ENCODE peak calls at places on chromosomes 3 and 15, in nine cellular contexts. Q is IMR-90, G is SJSA1, O is pancreas, U is Peyer's patch, X is esophagus muscularis mucosa, S is neural progenitor cell, D is Panc1, I is GM12878. K is an unnamed sample.

GRCh38 chr3:17579289-17580031 is 163.0 kb downstream of the TBC1D5 start:
- DNase-seq in I (peak; percentile 60), G (no peak), D (no peak), O (no peak), U (no peak), X (no peak), S (no peak), Q (peak; percentile 10), K (no peak)

GRCh38 chr3:195123196-195123805 is 147.7 kb downstream of the XXYLT1 start:
- DNase-seq in S (peak; percentile 39), O (no peak), G (no peak), D (no peak), I (no peak), Q (peak; percentile 32), X (no peak), U (no peak), K (no peak)

GRCh38 chr3:12369598-12369997 is 80.7 kb downstream of the PPARG start:
- DNase-seq in G (no peak), I (no peak), Q (no peak), S (no peak), D (no peak), U (no peak), X (no peak), O (no peak), K (no peak)

GRCh38 chr3:50620846-50621245 is 3.9 kb downstream of the MAPKAPK3 start:
- DNase-seq in Q (no peak), I (no peak), S (no peak), D (no peak), O (no peak), G (no peak), X (no peak), U (no peak), K (no peak)

GRCh38 chr15:49215768-49216739 is 46.0 kb downstream of the GALK2 start:
- DNase-seq in D (no peak), U (no peak), G (no peak), O (peak; percentile 25), Q (no peak), S (peak; percentile 44), I (peak; percentile 38), X (no peak), K (no peak)

GRCh38 chr3:161649900-161650484 is 153.4 kb downstream of the OTOL1 start:
- DNase-seq in O (no peak), S (no peak), I (no peak), X (no peak), U (no peak), G (no peak), Q (no peak), D (no peak), K (no peak)

GRCh38 chr3:177598110-177598833 is 401.0 kb upstream of the TBL1XR1 start:
- DNase-seq in U (no peak), X (no peak), O (no peak), Q (no peak), D (no peak), G (no peak), I (no peak), S (no peak), K (no peak)

GRCh38 chr3:119597548-119598288 is at the start of gene PLA1A:
- DNase-seq in X (no peak), G (peak; percentile 25), S (no peak), Q (no peak), D (no peak), I (no peak), O (no peak), U (no peak), K (no peak)

GRCh38 chr3:191774485-191774884 is 313.5 kb downstream of the PYDC2 start:
- DNase-seq in Q (no peak), D (no peak), O (no peak), X (no peak), U (no peak), S (no peak), I (no peak), G (no peak), K (no peak)

GRCh38 chr15:78264304-78265136 is at the start of gene DNAJA4:
- DNase-seq in S (peak; percentile 17), G (no peak), I (no peak), O (peak; percentile 45), D (no peak), Q (no peak), U (peak; percentile 53), X (no peak), K (peak; percentile 73)

GRCh38 chr15:92907880-92908279 is 7.8 kb downstream of the CHD2 start:
- DNase-seq in S (no peak), U (no peak), G (peak; percentile 84), X (no peak), I (no peak), O (no peak), D (no peak), Q (peak; percentile 90), K (no peak)

GRCh38 chr3:53169045-53169831 is 8.2 kb downstream of the PRKCD start:
- DNase-seq in Q (no peak), D (no peak), X (no peak), I (no peak), S (peak; percentile 71), O (no peak), G (no peak), U (no peak), K (no peak)

GRCh38 chr3:13192471-13193213 is 119.4 kb upstream of the IQSEC1 start:
- DNase-seq in X (no peak), Q (peak; percentile 6), O (no peak), G (no peak), D (no peak), U (no peak), S (peak; percentile 60), I (no peak), K (no peak)

GRCh38 chr3:29949131-29949530 is 657.3 kb upstream of the TGFBR2 start:
- DNase-seq in O (no peak), D (no peak), S (no peak), Q (peak; percentile 35), U (no peak), G (peak; percentile 21), I (no peak), X (no peak), K (no peak)

GRCh38 chr3:118782755-118783202 is 251.9 kb downstream of the IGSF11 start:
- DNase-seq in S (no peak), O (no peak), D (no peak), U (no peak), X (no peak), Q (no peak), I (peak; percentile 90), G (no peak), K (no peak)

GRCh38 chr3:65677486-65677885 is 361.2 kb downstream of the MAGI1 start:
- DNase-seq in S (no peak), O (no peak), Q (no peak), U (no peak), X (peak; percentile 62), G (no peak), D (no peak), I (no peak), K (no peak)

GRCh38 chr3:128360705-128361271 is 105.9 kb downstream of the DNAJB8 start:
- DNase-seq in I (no peak), X (no peak), S (no peak), D (no peak), O (no peak), G (peak; percentile 5), Q (no peak), U (no peak), K (no peak)

GRCh38 chr3:48630833-48631232 is 4.4 kb downstream of the SLC26A6 start:
- DNase-seq in X (no peak), D (no peak), O (no peak), I (no peak), G (no peak), S (no peak), Q (no peak), U (no peak), K (no peak)

GRCh38 chr3:38099518-38099917 is 37.4 kb downstream of the ACAA1 start:
- DNase-seq in I (no peak), G (no peak), D (no peak), O (no peak), U (no peak), Q (no peak), S (peak; percentile 72), X (no peak), K (no peak)

DNA sequence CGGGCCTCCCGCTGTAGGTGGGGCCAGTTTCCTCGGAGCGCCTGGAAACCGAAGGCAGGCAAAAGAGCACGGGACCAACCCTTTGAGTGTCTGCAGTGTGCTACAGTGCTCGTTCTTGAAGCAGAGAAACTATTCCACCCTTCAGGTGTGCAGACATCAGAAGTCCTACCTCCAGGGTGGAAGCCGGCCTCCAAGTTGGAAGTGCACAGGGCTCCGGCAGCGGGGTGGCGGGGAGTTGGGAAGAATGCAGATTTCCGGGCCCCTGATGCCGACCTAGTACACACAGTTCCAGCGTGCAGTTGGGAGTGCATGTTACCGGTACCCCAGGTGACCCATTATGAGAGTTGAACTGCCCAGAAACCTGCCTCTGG is 3.0 kb downstream of the KLF13 start:
- DNase-seq in U (no peak), G (no peak), D (no peak), X (no peak), Q (no peak), O (no peak), S (no peak), I (no peak), K (no peak)
- H3K4me1 ChIP-seq in U (no peaks in the 10 kb centered on the region), G (peaks cover 34% of the 10 kb centered on the region), D (peaks cover 21% of the 10 kb centered on the region), X (peaks cover 71% of the 10 kb centered on the region), Q (peaks cover 7% of the 10 kb centered on the region), O (no peaks in the 10 kb centered on the region), S (peaks cover 6% of the 10 kb centered on the region), I (peaks cover 44% of the 10 kb centered on the region), K (peaks cover 66% of the 10 kb centered on the region)

GRCh38 chr3:81516042-81516441 is 245.4 kb downstream of the GBE1 start:
- DNase-seq in O (no peak), X (no peak), S (no peak), U (no peak), G (no peak), I (no peak), Q (peak; percentile 6), D (no peak), K (no peak)

DNA sequence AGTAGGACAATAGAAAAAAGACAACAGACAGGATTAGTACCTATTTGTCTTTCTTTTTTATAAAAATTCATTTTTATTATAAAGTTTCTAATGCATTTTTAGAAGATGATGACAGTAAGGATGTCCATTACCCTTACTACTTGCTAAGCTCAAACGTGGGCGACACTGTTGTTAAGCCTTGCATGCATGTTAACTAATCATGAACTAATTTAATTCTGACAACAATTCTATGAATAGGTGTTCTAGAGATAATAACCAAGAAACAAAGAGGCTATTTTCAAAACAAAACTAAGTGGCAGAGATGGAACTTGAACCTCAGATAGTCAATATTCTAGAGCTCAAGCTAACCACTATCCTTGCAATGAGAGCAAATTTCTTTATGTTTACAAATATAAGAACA is 247.9 kb downstream of the GBE1 start:
- DNase-seq in D (no peak), Q (no peak), G (no peak), I (no peak), O (no peak), X (no peak), S (no peak), U (no peak), K (no peak)
- H3K27ac ChIP-seq in D (no peak overlapping the region), Q (no peak overlapping the region), G (no peak overlapping the region), I (no peak overlapping the region), O (no peak overlapping the region), X (no peak overlapping the region), S (no peak overlapping the region), U (no peak overlapping the region), K (no peak overlapping the region)

GRCh38 chr15:88401972-88402656 is 65.1 kb downstream of the MRPL46 start:
- DNase-seq in X (peak; percentile 90), Q (no peak), G (no peak), S (peak; percentile 68), O (no peak), U (peak; percentile 17), I (no peak), D (no peak), K (no peak)
- H3K4me3 ChIP-seq in X (no peak overlapping the region), Q (no peak overlapping the region), G (no peak overlapping the region), S (no peak overlapping the region), O (no peak overlapping the region), U (no peak overlapping the region), I (no peak overlapping the region), D (no peak overlapping the region), K (no peak overlapping the region)

GRCh38 chr3:112500621-112501020 is 1.3 kb upstream of the BTLA start:
- DNase-seq in I (no peak), G (no peak), S (no peak), U (no peak), Q (no peak), X (no peak), O (no peak), D (no peak), K (no peak)
- H3K4me1 ChIP-seq in I (peaks cover 17% of the 10 kb centered on the region), G (no peaks in the 10 kb centered on the region), S (no peaks in the 10 kb centered on the region), U (no peaks in the 10 kb centered on the region), Q (no peaks in the 10 kb centered on the region), X (no peaks in the 10 kb centered on the region), O (no peaks in the 10 kb centered on the region), D (no peaks in the 10 kb centered on the region), K (peaks cover 31% of the 10 kb centered on the region)

K was measured in CD4-positive, alpha-beta memory T cell.